ENCODE peak calls at places on chromosomes 5 and 9, in four cellular contexts. One of them, this sample, is unnamed.

GRCh38 chr9:130166399-130166798 is 5.8 kb upstream of the NCS1 start:
- DNase-seq in NCI-H1105: no peak
- DNase-seq in epithelial cell of esophagus: peak
- DNase-seq in activated CD4-positive, alpha-beta T cell treated with anti-CD3 and anti-CD28 coated beads, Interleukin-2, amount 50 U/mL, for 1 hour: no peak
- DNase-seq in this sample: no peak

GRCh38 chr9:131418143-131419028 is 24.5 kb downstream of the PRRC2B start:
- DNase-seq in NCI-H1105: no peak
- DNase-seq in epithelial cell of esophagus: no peak
- DNase-seq in activated CD4-positive, alpha-beta T cell treated with anti-CD3 and anti-CD28 coated beads, Interleukin-2, amount 50 U/mL, for 1 hour: no peak
- DNase-seq in this sample: no peak

GRCh38 chr9:129910628-129911567 is 75.6 kb downstream of the USP20 start:
- DNase-seq in NCI-H1105: no peak
- DNase-seq in epithelial cell of esophagus: peak
- DNase-seq in activated CD4-positive, alpha-beta T cell treated with anti-CD3 and anti-CD28 coated beads, Interleukin-2, amount 50 U/mL, for 1 hour: no peak
- DNase-seq in this sample: no peak

GRCh38 chr9:98972641-98973545 is 29.2 kb downstream of the COL15A1 start:
- DNase-seq in NCI-H1105: no peak
- DNase-seq in epithelial cell of esophagus: no peak
- DNase-seq in activated CD4-positive, alpha-beta T cell treated with anti-CD3 and anti-CD28 coated beads, Interleukin-2, amount 50 U/mL, for 1 hour: no peak
- DNase-seq in this sample: no peak

GRCh38 chr9:88076286-88077070 is 61.8 kb downstream of the SPATA31C2 start:
- DNase-seq in NCI-H1105: peak
- DNase-seq in epithelial cell of esophagus: peak
- DNase-seq in activated CD4-positive, alpha-beta T cell treated with anti-CD3 and anti-CD28 coated beads, Interleukin-2, amount 50 U/mL, for 1 hour: peak
- DNase-seq in this sample: peak

GRCh38 chr5:27171696-27172362 is 133.4 kb upstream of the CDH9 start:
- DNase-seq in NCI-H1105: no peak
- DNase-seq in epithelial cell of esophagus: no peak
- DNase-seq in activated CD4-positive, alpha-beta T cell treated with anti-CD3 and anti-CD28 coated beads, Interleukin-2, amount 50 U/mL, for 1 hour: no peak
- DNase-seq in this sample: no peak

GRCh38 chr9:99130069-99130468 is 25.2 kb downstream of the TGFBR1 start:
- DNase-seq in NCI-H1105: no peak
- DNase-seq in epithelial cell of esophagus: peak
- DNase-seq in activated CD4-positive, alpha-beta T cell treated with anti-CD3 and anti-CD28 coated beads, Interleukin-2, amount 50 U/mL, for 1 hour: no peak
- DNase-seq in this sample: no peak

GRCh38 chr5:172864747-172865146 is 30.7 kb downstream of the ERGIC1 start:
- DNase-seq in NCI-H1105: no peak
- DNase-seq in epithelial cell of esophagus: no peak
- DNase-seq in activated CD4-positive, alpha-beta T cell treated with anti-CD3 and anti-CD28 coated beads, Interleukin-2, amount 50 U/mL, for 1 hour: no peak
- DNase-seq in this sample: no peak

GRCh38 chr5:132816554-132816953 is 3.5 kb downstream of the SOWAHA start:
- DNase-seq in NCI-H1105: no peak
- DNase-seq in epithelial cell of esophagus: no peak
- DNase-seq in activated CD4-positive, alpha-beta T cell treated with anti-CD3 and anti-CD28 coated beads, Interleukin-2, amount 50 U/mL, for 1 hour: no peak
- DNase-seq in this sample: no peak

GRCh38 chr5:160442824-160443431 is 21.3 kb downstream of the PTTG1 start:
- DNase-seq in NCI-H1105: no peak
- DNase-seq in epithelial cell of esophagus: no peak
- DNase-seq in activated CD4-positive, alpha-beta T cell treated with anti-CD3 and anti-CD28 coated beads, Interleukin-2, amount 50 U/mL, for 1 hour: no peak
- DNase-seq in this sample: no peak

GRCh38 chr5:62791059-62791458 is 212.4 kb downstream of the LRRC70 start:
- DNase-seq in NCI-H1105: no peak
- DNase-seq in epithelial cell of esophagus: peak
- DNase-seq in activated CD4-positive, alpha-beta T cell treated with anti-CD3 and anti-CD28 coated beads, Interleukin-2, amount 50 U/mL, for 1 hour: no peak
- DNase-seq in this sample: no peak